ENCODE peak calls at places on chromosomes 4 and X, in ten cellular contexts. O, Q, Y, M, X, A, D, Z, R and G are unnamed samples.

GRCh38 chrX:136212557-136213111 is 38.6 kb downstream of the MAP7D3 start:
- DNase-seq in A (no peak), M (no peak), Z (no peak), R (no peak), Q (no peak), D (no peak), X (no peak), O (no peak), Y (no peak), G (no peak)

GRCh38 chr4:26622913-26623312 is 39.0 kb downstream of the TBC1D19 start:
- DNase-seq in M (no peak), O (no peak), Y (no peak), X (peak), Q (no peak), D (no peak), A (no peak), R (no peak), Z (no peak), G (no peak)

GRCh38 chrX:32116047-32116446 is 1044.2 kb upstream of the FTHL17 start:
- DNase-seq in Q (no peak), Z (no peak), X (peak), O (no peak), R (no peak), A (no peak), Y (no peak), M (no peak), D (no peak), G (no peak)

GRCh38 chrX:66074920-66075879 is 35.3 kb upstream of the VSIG4 start:
- DNase-seq in X (no peak), O (peak), D (peak), R (peak), Q (no peak), Z (peak), Y (peak), A (no peak), M (no peak), G (peak)

GRCh38 chr4:53552711-53553110 is 38.6 kb downstream of the LNX1 start:
- DNase-seq in A (no peak), Q (no peak), Z (no peak), Y (no peak), R (no peak), X (no peak), O (no peak), D (no peak), M (no peak), G (no peak)

GRCh38 chr4:173074501-173074946 is 94.1 kb upstream of the GALNT7 start:
- DNase-seq in Y (no peak), Z (no peak), O (peak), A (peak), R (no peak), Q (peak), D (no peak), M (no peak), X (peak), G (peak)

GRCh38 chr4:184392748-184393334 is 81.5 kb downstream of the IRF2 start:
- DNase-seq in D (no peak), R (no peak), O (no peak), A (peak), Y (no peak), M (no peak), Q (no peak), Z (no peak), X (no peak), G (peak)

GRCh38 chr4:70359115-70359661 is 1.4 kb upstream of the SMR3A start:
- DNase-seq in Y (no peak), X (no peak), R (no peak), Z (no peak), M (no peak), Q (no peak), D (no peak), A (no peak), O (no peak), G (no peak)

GRCh38 chrX:5051831-5052491 is 1176.7 kb downstream of the NLGN4X start:
- DNase-seq in Y (no peak), A (no peak), Q (peak), X (peak), R (peak), M (peak), D (no peak), O (peak), Z (no peak), G (peak)

GRCh38 chrX:10015711-10016515 is 48.8 kb downstream of the CLDN34 start:
- DNase-seq in O (peak), Q (peak), A (peak), X (no peak), R (peak), M (peak), Z (no peak), D (no peak), Y (no peak), G (peak)

GRCh38 chr4:14294611-14295010 is 667.1 kb upstream of the BOD1L1 start:
- DNase-seq in Q (peak), D (no peak), O (peak), X (peak), Z (no peak), M (no peak), R (no peak), A (peak), Y (no peak), G (no peak)